ENCODE peak calls at places on chromosome 14, in seven cellular contexts. One of them, this sample, is unnamed.
A peak's percentile ranks its signal among the peaks of the same experiment; 100 is the strongest.

GRCh38 chr14:55336161-55336560 is 64.9 kb downstream of the FBXO34 start:
- DNase-seq in CD4-positive, alpha-beta T cell: peak; percentile 16
- DNase-seq in GM12865: no peak
- DNase-seq in RPMI7951: peak; percentile 58
- DNase-seq in T-helper 17 cell: peak; percentile 19
- DNase-seq in kidney epithelial cell: no peak
- DNase-seq in Daoy: peak; percentile 18
- DNase-seq in this sample: no peak

GRCh38 chr14:20652996-20653975 is 11.8 kb upstream of the OR6S1 start:
- DNase-seq in CD4-positive, alpha-beta T cell: no peak
- DNase-seq in GM12865: peak; percentile 81
- DNase-seq in RPMI7951: peak; percentile 52
- DNase-seq in T-helper 17 cell: no peak
- DNase-seq in kidney epithelial cell: no peak
- DNase-seq in Daoy: peak; percentile 96
- DNase-seq in this sample: peak; percentile 23

GRCh38 chr14:84750284-84750683 is 779.7 kb upstream of the FLRT2 start:
- DNase-seq in CD4-positive, alpha-beta T cell: no peak
- DNase-seq in GM12865: no peak
- DNase-seq in RPMI7951: no peak
- DNase-seq in T-helper 17 cell: no peak
- DNase-seq in kidney epithelial cell: no peak
- DNase-seq in Daoy: no peak
- DNase-seq in this sample: no peak

GRCh38 chr14:85125331-85125730 is 404.6 kb upstream of the FLRT2 start:
- DNase-seq in CD4-positive, alpha-beta T cell: no peak
- DNase-seq in GM12865: no peak
- DNase-seq in RPMI7951: no peak
- DNase-seq in T-helper 17 cell: no peak
- DNase-seq in kidney epithelial cell: no peak
- DNase-seq in Daoy: no peak
- DNase-seq in this sample: peak; percentile 1

GRCh38 chr14:69713976-69714716 is 52.8 kb upstream of the SRSF5 start:
- DNase-seq in CD4-positive, alpha-beta T cell: no peak
- DNase-seq in GM12865: no peak
- DNase-seq in RPMI7951: no peak
- DNase-seq in T-helper 17 cell: no peak
- DNase-seq in kidney epithelial cell: no peak
- DNase-seq in Daoy: no peak
- DNase-seq in this sample: no peak

GRCh38 chr14:37595809-37596595 is 573 bp downstream of the TTC6 start:
- DNase-seq in CD4-positive, alpha-beta T cell: peak; percentile 8
- DNase-seq in GM12865: peak; percentile 4
- DNase-seq in RPMI7951: peak; percentile 3
- DNase-seq in T-helper 17 cell: no peak
- DNase-seq in kidney epithelial cell: peak; percentile 18
- DNase-seq in Daoy: peak; percentile 90
- DNase-seq in this sample: peak; percentile 70

GRCh38 chr14:73058923-73059311 is 583 bp downstream of the RBM25 start:
- DNase-seq in CD4-positive, alpha-beta T cell: no peak
- DNase-seq in GM12865: no peak
- DNase-seq in RPMI7951: peak; percentile 36
- DNase-seq in T-helper 17 cell: no peak
- DNase-seq in kidney epithelial cell: no peak
- DNase-seq in Daoy: peak; percentile 38
- DNase-seq in this sample: peak; percentile 60

GRCh38 chr14:94343238-94343637 is 20.1 kb upstream of the SERPINA6 start:
- DNase-seq in CD4-positive, alpha-beta T cell: no peak
- DNase-seq in GM12865: no peak
- DNase-seq in RPMI7951: no peak
- DNase-seq in T-helper 17 cell: no peak
- DNase-seq in kidney epithelial cell: no peak
- DNase-seq in Daoy: no peak
- DNase-seq in this sample: no peak

GRCh38 chr14:68135566-68135965 is 316.0 kb downstream of the RAD51B start:
- DNase-seq in CD4-positive, alpha-beta T cell: no peak
- DNase-seq in GM12865: no peak
- DNase-seq in RPMI7951: no peak
- DNase-seq in T-helper 17 cell: no peak
- DNase-seq in kidney epithelial cell: no peak
- DNase-seq in Daoy: no peak
- DNase-seq in this sample: no peak

GRCh38 chr14:67524152-67524963 is 8.7 kb upstream of the PLEKHH1 start:
- DNase-seq in CD4-positive, alpha-beta T cell: no peak
- DNase-seq in GM12865: no peak
- DNase-seq in RPMI7951: peak; percentile 48
- DNase-seq in T-helper 17 cell: no peak
- DNase-seq in kidney epithelial cell: no peak
- DNase-seq in Daoy: peak; percentile 56
- DNase-seq in this sample: peak; percentile 35

GRCh38 chr14:62064741-62065323 is 302.6 kb downstream of the SNAPC1 start:
- DNase-seq in CD4-positive, alpha-beta T cell: no peak
- DNase-seq in GM12865: no peak
- DNase-seq in RPMI7951: no peak
- DNase-seq in T-helper 17 cell: no peak
- DNase-seq in kidney epithelial cell: no peak
- DNase-seq in Daoy: no peak
- DNase-seq in this sample: no peak

GRCh38 chr14:24309538-24310386 is at the start of gene LTB4R2:
- DNase-seq in CD4-positive, alpha-beta T cell: no peak
- DNase-seq in GM12865: no peak
- DNase-seq in RPMI7951: no peak
- DNase-seq in T-helper 17 cell: no peak
- DNase-seq in kidney epithelial cell: no peak
- DNase-seq in Daoy: no peak
- DNase-seq in this sample: no peak

GRCh38 chr14:92615451-92615850 is 101.9 kb downstream of the RIN3 start:
- DNase-seq in CD4-positive, alpha-beta T cell: peak; percentile 72
- DNase-seq in GM12865: peak; percentile 82
- DNase-seq in RPMI7951: no peak
- DNase-seq in T-helper 17 cell: peak; percentile 42
- DNase-seq in kidney epithelial cell: no peak
- DNase-seq in Daoy: peak; percentile 17
- DNase-seq in this sample: no peak

GRCh38 chr14:31543969-31544799 is 17.0 kb upstream of the NUBPL start:
- DNase-seq in CD4-positive, alpha-beta T cell: no peak
- DNase-seq in GM12865: peak; percentile 37
- DNase-seq in RPMI7951: peak; percentile 2
- DNase-seq in T-helper 17 cell: no peak
- DNase-seq in kidney epithelial cell: no peak
- DNase-seq in Daoy: no peak
- DNase-seq in this sample: peak; percentile 14

GRCh38 chr14:95683793-95684192 is 2.4 kb upstream of the TCL1B start:
- DNase-seq in CD4-positive, alpha-beta T cell: peak; percentile 15
- DNase-seq in GM12865: peak; percentile 65
- DNase-seq in RPMI7951: peak; percentile 7
- DNase-seq in T-helper 17 cell: no peak
- DNase-seq in kidney epithelial cell: no peak
- DNase-seq in Daoy: no peak
- DNase-seq in this sample: no peak

GRCh38 chr14:61076531-61076930 is 95.5 kb downstream of the SLC38A6 start:
- DNase-seq in CD4-positive, alpha-beta T cell: no peak
- DNase-seq in GM12865: no peak
- DNase-seq in RPMI7951: no peak
- DNase-seq in T-helper 17 cell: no peak
- DNase-seq in kidney epithelial cell: no peak
- DNase-seq in Daoy: no peak
- DNase-seq in this sample: no peak

GRCh38 chr14:91356218-91356763 is 61.3 kb downstream of the CCDC88C start:
- DNase-seq in CD4-positive, alpha-beta T cell: no peak
- DNase-seq in GM12865: peak; percentile 63
- DNase-seq in RPMI7951: no peak
- DNase-seq in T-helper 17 cell: no peak
- DNase-seq in kidney epithelial cell: no peak
- DNase-seq in Daoy: no peak
- DNase-seq in this sample: no peak

GRCh38 chr14:67513631-67514108 is 19.4 kb upstream of the PLEKHH1 start:
- DNase-seq in CD4-positive, alpha-beta T cell: no peak
- DNase-seq in GM12865: no peak
- DNase-seq in RPMI7951: no peak
- DNase-seq in T-helper 17 cell: no peak
- DNase-seq in kidney epithelial cell: no peak
- DNase-seq in Daoy: no peak
- DNase-seq in this sample: no peak

GRCh38 chr14:34592623-34593022 is 37.3 kb downstream of the SNX6 start:
- DNase-seq in CD4-positive, alpha-beta T cell: no peak
- DNase-seq in GM12865: no peak
- DNase-seq in RPMI7951: no peak
- DNase-seq in T-helper 17 cell: no peak
- DNase-seq in kidney epithelial cell: no peak
- DNase-seq in Daoy: no peak
- DNase-seq in this sample: no peak

GRCh38 chr14:30445394-30445793 is 113.6 kb upstream of the G2E3 start:
- DNase-seq in CD4-positive, alpha-beta T cell: no peak
- DNase-seq in GM12865: no peak
- DNase-seq in RPMI7951: no peak
- DNase-seq in T-helper 17 cell: no peak
- DNase-seq in kidney epithelial cell: no peak
- DNase-seq in Daoy: no peak
- DNase-seq in this sample: no peak

GRCh38 chr14:90513151-90514014 is 116.6 kb downstream of the CALM1 start:
- DNase-seq in CD4-positive, alpha-beta T cell: no peak
- DNase-seq in GM12865: no peak
- DNase-seq in RPMI7951: peak; percentile 29
- DNase-seq in T-helper 17 cell: no peak
- DNase-seq in kidney epithelial cell: no peak
- DNase-seq in Daoy: peak; percentile 54
- DNase-seq in this sample: peak; percentile 46

GRCh38 chr14:92247937-92248336 is 75.0 kb upstream of the SLC24A4 start:
- DNase-seq in CD4-positive, alpha-beta T cell: no peak
- DNase-seq in GM12865: no peak
- DNase-seq in RPMI7951: no peak
- DNase-seq in T-helper 17 cell: no peak
- DNase-seq in kidney epithelial cell: no peak
- DNase-seq in Daoy: no peak
- DNase-seq in this sample: no peak

GRCh38 chr14:32933943-32934890 is 4.5 kb upstream of the NPAS3 start:
- DNase-seq in CD4-positive, alpha-beta T cell: no peak
- DNase-seq in GM12865: no peak
- DNase-seq in RPMI7951: peak; percentile 34
- DNase-seq in T-helper 17 cell: no peak
- DNase-seq in kidney epithelial cell: no peak
- DNase-seq in Daoy: peak; percentile 68
- DNase-seq in this sample: peak; percentile 64

GRCh38 chr14:21703357-21704339 is 30.0 kb upstream of the OR4E1 start:
- DNase-seq in CD4-positive, alpha-beta T cell: no peak
- DNase-seq in GM12865: no peak
- DNase-seq in RPMI7951: no peak
- DNase-seq in T-helper 17 cell: no peak
- DNase-seq in kidney epithelial cell: no peak
- DNase-seq in Daoy: peak; percentile 32
- DNase-seq in this sample: peak; percentile 50